ENCODE peak calls at places on chromosomes 4 and X, in four cellular contexts. H is tibial artery, G is chondrocyte, C is B cell. D is an unnamed sample.

GRCh38 chr4:3700736-3701135 is 65.4 kb upstream of the ADRA2C start:
- DNase-seq in H (no peak), G (peak; percentile 77), C (no peak), D (no peak)

GRCh38 chr4:135838889-135839288 is 1637.3 kb upstream of the PABPC4L start:
- DNase-seq in H (no peak), G (no peak), C (no peak), D (no peak)

GRCh38 chr4:82968972-82969371 is 41.7 kb downstream of the LIN54 start:
- DNase-seq in H (no peak), G (no peak), C (no peak), D (no peak)

GRCh38 chr4:27090406-27090805 is 229.8 kb downstream of the STIM2 start:
- DNase-seq in H (peak; percentile 10), G (no peak), C (no peak), D (no peak)

GRCh38 chr4:184815046-184815877 is 10.5 kb downstream of the ACSL1 start:
- DNase-seq in H (peak; percentile 86), G (no peak), C (peak; percentile 42), D (no peak)

GRCh38 chr4:25837107-25837506 is 25.7 kb downstream of the SEL1L3 start:
- DNase-seq in H (no peak), G (no peak), C (no peak), D (no peak)

GRCh38 chr4:161828061-161828460 is 335.7 kb downstream of the FSTL5 start:
- DNase-seq in H (no peak), G (no peak), C (no peak), D (no peak)

GRCh38 chr4:169063441-169063840 is 53.4 kb upstream of the CBR4 start:
- DNase-seq in H (no peak), G (no peak), C (no peak), D (no peak)

GRCh38 chr4:61984260-61984909 is 784.3 kb downstream of the ADGRL3 start:
- DNase-seq in H (no peak), G (no peak), C (no peak), D (no peak)

GRCh38 chrX:72297953-72298730 is 7.6 kb downstream of the CITED1 start:
- DNase-seq in H (no peak), G (no peak), C (no peak), D (no peak)

GRCh38 chrX:129540068-129540653 is at the start of gene OCRL:
- DNase-seq in H (peak; percentile 74), G (peak; percentile 94), C (peak; percentile 71), D (no peak)

DNA sequence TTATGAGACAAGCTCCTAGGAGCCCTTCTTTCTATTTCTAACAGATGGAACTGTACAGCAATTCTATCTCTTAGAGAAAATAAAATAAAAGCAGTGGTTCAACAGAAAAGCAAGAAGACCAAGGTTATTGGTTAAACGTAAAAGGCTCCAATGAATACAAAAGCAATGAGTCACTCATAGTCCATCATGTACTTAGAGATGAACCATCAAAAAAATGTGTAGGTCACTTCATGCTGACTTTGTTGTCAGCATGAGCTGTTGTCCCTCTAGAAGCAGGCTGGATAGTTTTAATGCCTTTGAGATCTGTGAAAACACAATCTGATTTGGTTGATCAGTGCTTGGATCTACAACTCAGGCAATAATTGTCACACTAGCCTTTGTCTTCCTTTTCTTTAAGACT is 378.6 kb upstream of the ANXA10 start:
- DNase-seq in H (no peak), G (no peak), C (no peak), D (no peak)
- TF ChIP-seq CTCF in H (no peak), G (no peak), C (no peak), D (no peak)

GRCh38 chr4:74133786-74134499 is 24.0 kb upstream of the MTHFD2L start:
- DNase-seq in H (peak; percentile 89), G (no peak), C (peak; percentile 48), D (peak; percentile 65)
- TF ChIP-seq CTCF in H (peak; percentile 77), G (peak; percentile 95), C (peak; percentile 62), D (peak; percentile 92)

GRCh38 chr4:1759170-1759817 is 33.8 kb upstream of the FGFR3 start:
- DNase-seq in H (no peak), G (no peak), C (no peak), D (no peak)

GRCh38 chr4:1760521-1761001 is 32.5 kb upstream of the FGFR3 start:
- DNase-seq in H (no peak), G (no peak), C (no peak), D (no peak)

GRCh38 chr4:1761130-1761688 is 31.9 kb upstream of the FGFR3 start:
- DNase-seq in H (no peak), G (no peak), C (no peak), D (no peak)

GRCh38 chr4:1758306-1759121 is 34.6 kb upstream of the FGFR3 start:
- DNase-seq in H (no peak), G (no peak), C (no peak), D (no peak)

GRCh38 chr4:1759818-1760223 is 33.3 kb upstream of the FGFR3 start:
- DNase-seq in H (no peak), G (no peak), C (no peak), D (no peak)
- TF ChIP-seq CTCF in H (no peak), G (no peak), C (no peak), D (no peak)

GRCh38 chrX:131262200-131262599 is 26.9 kb downstream of the IGSF1 start:
- DNase-seq in H (no peak), G (no peak), C (no peak), D (no peak)

GRCh38 chrX:131264053-131264452 is 25.1 kb downstream of the IGSF1 start:
- DNase-seq in H (no peak), G (no peak), C (no peak), D (no peak)

GRCh38 chrX:131264665-131265064 is 24.4 kb downstream of the IGSF1 start:
- DNase-seq in H (no peak), G (no peak), C (no peak), D (no peak)

GRCh38 chrX:131262738-131263679 is 26.1 kb downstream of the IGSF1 start:
- DNase-seq in H (no peak), G (no peak), C (no peak), D (no peak)
- TF ChIP-seq CTCF in H (no peak), G (peak; percentile 52), C (no peak), D (no peak)

GRCh38 chr4:41791557-41791956 is 43.0 kb upstream of the PHOX2B start:
- DNase-seq in H (no peak), G (no peak), C (no peak), D (no peak)
- TF ChIP-seq CTCF in H (no peak), G (no peak), C (no peak), D (no peak)

GRCh38 chr4:52903273-52903672 is 41.2 kb downstream of the RASL11B start:
- DNase-seq in H (no peak), G (no peak), C (no peak), D (no peak)

GRCh38 chr4:52907510-52907909 is 45.4 kb downstream of the RASL11B start:
- DNase-seq in H (no peak), G (no peak), C (no peak), D (no peak)

GRCh38 chr4:52910115-52910514 is 48.0 kb downstream of the RASL11B start:
- DNase-seq in H (no peak), G (no peak), C (no peak), D (no peak)

DNA sequence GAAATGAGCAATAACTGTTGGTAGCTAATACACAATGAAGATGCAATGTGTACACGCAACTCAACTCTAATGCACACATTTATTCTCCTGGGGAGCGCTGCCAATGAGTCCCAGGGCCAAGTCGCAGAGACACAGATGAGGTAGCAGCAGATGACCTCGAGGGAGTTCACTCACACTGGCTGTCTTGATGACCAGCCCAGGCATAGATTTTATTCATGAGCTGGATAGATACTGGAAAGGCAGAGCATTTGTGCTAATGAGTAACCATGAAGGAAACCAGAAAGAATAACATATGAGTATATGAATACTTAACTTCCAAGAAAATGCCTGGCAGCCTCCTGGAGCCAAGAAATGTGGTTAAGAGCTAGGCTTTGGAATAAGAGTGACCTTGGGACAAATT is 42.3 kb downstream of the RASL11B start:
- DNase-seq in H (no peak), G (no peak), C (no peak), D (no peak)
- TF ChIP-seq CTCF in H (no peak), G (no peak), C (no peak), D (no peak)

GRCh38 chrX:68710870-68711576 is 63.6 kb downstream of the STARD8 start:
- DNase-seq in H (no peak), G (no peak), C (no peak), D (no peak)
- TF ChIP-seq CTCF in H (no peak), G (peak; percentile 77), C (peak; percentile 9), D (peak; percentile 66)

DNA sequence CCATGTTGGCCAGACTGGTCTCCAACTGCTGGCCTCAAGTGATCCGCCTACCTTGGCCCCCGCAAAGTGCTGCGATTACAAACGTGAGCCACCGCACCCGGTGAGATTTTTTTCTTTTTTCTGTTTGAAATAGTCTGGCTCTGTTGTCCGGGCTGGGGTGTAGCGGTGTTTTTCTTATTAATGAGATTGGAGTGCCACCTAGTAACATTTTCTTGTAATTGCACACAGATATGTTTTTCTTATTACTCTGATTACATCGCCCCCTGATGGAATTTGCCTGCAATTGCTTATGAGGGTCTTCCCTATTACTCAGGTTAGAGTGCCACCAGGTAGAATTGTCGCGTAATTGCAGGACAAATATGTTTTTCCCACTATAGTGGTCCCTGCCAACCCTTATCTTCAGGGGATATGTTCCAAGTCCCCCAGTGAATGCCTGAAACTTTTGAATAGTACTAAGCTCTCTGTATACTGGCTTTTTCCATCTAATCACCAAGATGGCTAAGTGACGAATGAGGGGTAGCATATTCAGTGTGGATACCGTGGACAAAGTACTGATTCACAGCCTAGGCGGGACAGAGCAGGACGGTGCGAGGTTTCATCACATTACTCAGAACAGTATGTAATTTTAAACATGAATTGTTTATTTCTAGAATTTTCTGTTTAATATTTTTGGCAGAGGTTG is 8.6 kb upstream of the PDHA1 start:
- DNase-seq in H (no peak), G (no peak), C (peak; percentile 20), D (no peak)
- TF ChIP-seq CTCF in H (no peak), G (peak; percentile 38), C (peak; percentile 2), D (peak; percentile 15)